ENCODE peak calls at places on chromosomes 16 and 17, in seven cellular contexts. R, D, U, S, J, E and H are unnamed samples.

GRCh38 chr17:63479495-63480184 is 2.8 kb downstream of the ACE start:
- DNase-seq in R (no peak), D (no peak), U (no peak), S (no peak), J (no peak), E (no peak), H (no peak)

GRCh38 chr16:27067138-27067537 is 411 bp downstream of the C16orf82 start:
- DNase-seq in R (no peak), D (no peak), U (no peak), S (no peak), J (no peak), E (peak; percentile 19), H (no peak)

GRCh38 chr16:74874912-74875311 is 100.3 kb upstream of the FA2H start:
- DNase-seq in R (no peak), D (no peak), U (no peak), S (peak; percentile 25), J (no peak), E (no peak), H (no peak)

GRCh38 chr17:80109713-80110446 is 8.5 kb downstream of the GAA start:
- DNase-seq in R (no peak), D (no peak), U (no peak), S (no peak), J (no peak), E (peak; percentile 15), H (no peak)

GRCh38 chr17:1232786-1233185 is 37.5 kb upstream of the BHLHA9 start:
- DNase-seq in R (no peak), D (no peak), U (no peak), S (no peak), J (no peak), E (no peak), H (no peak)

GRCh38 chr17:55664287-55664686 is 58.4 kb downstream of the TMEM100 start:
- DNase-seq in R (peak; percentile 81), D (no peak), U (no peak), S (no peak), J (peak; percentile 69), E (no peak), H (no peak)

GRCh38 chr17:70848785-70849184 is 679.5 kb downstream of the KCNJ2 start:
- DNase-seq in R (no peak), D (no peak), U (no peak), S (no peak), J (no peak), E (no peak), H (no peak)

GRCh38 chr16:57576429-57576870 is 34.0 kb downstream of the ADGRG5 start:
- DNase-seq in R (peak; percentile 80), D (peak; percentile 85), U (peak; percentile 68), S (peak; percentile 73), J (peak; percentile 56), E (peak; percentile 84), H (no peak)

GRCh38 chr17:65064452-65065019 is 8.0 kb upstream of the GNA13 start:
- DNase-seq in R (no peak), D (no peak), U (no peak), S (no peak), J (no peak), E (peak; percentile 62), H (no peak)

GRCh38 chr17:28999216-28999615 is 6.6 kb downstream of the SEZ6 start:
- DNase-seq in R (no peak), D (no peak), U (no peak), S (no peak), J (no peak), E (no peak), H (no peak)

GRCh38 chr16:12459401-12459791 is 344.3 kb downstream of the CPPED1 start:
- DNase-seq in R (peak; percentile 28), D (peak; percentile 39), U (no peak), S (peak; percentile 36), J (peak; percentile 78), E (no peak), H (no peak)

GRCh38 chr16:79509221-79509631 is 91.3 kb downstream of the MAF start:
- DNase-seq in R (no peak), D (peak; percentile 28), U (no peak), S (peak; percentile 30), J (no peak), E (no peak), H (no peak)

GRCh38 chr17:6748617-6749016 is 7.2 kb upstream of the XAF1 start:
- DNase-seq in R (no peak), D (no peak), U (no peak), S (no peak), J (no peak), E (no peak), H (no peak)

GRCh38 chr17:31467502-31468256 is 76.2 kb downstream of the RAB11FIP4 start:
- DNase-seq in R (no peak), D (no peak), U (no peak), S (peak; percentile 37), J (no peak), E (peak; percentile 38), H (no peak)

GRCh38 chr17:57782051-57782490 is 37.0 kb upstream of the CCDC182 start:
- DNase-seq in R (no peak), D (no peak), U (no peak), S (no peak), J (no peak), E (no peak), H (no peak)

GRCh38 chr16:47228241-47228640 is 84.5 kb upstream of the NETO2 start:
- DNase-seq in R (no peak), D (no peak), U (no peak), S (no peak), J (no peak), E (no peak), H (no peak)

GRCh38 chr17:8941980-8942617 is 23.4 kb downstream of the PIK3R5 start:
- DNase-seq in R (no peak), D (no peak), U (no peak), S (no peak), J (no peak), E (no peak), H (no peak)

GRCh38 chr17:7034955-7035590 is 742 bp upstream of the SLC16A13 start:
- DNase-seq in R (peak; percentile 38), D (no peak), U (no peak), S (no peak), J (no peak), E (no peak), H (no peak)

GRCh38 chr17:7261377-7262191 is 694 bp downstream of the CLDN7 start:
- DNase-seq in R (no peak), D (peak; percentile 62), U (no peak), S (no peak), J (no peak), E (peak; percentile 38), H (no peak)

GRCh38 chr17:42072323-42073187 is 22.2 kb upstream of the C17orf113 start:
- DNase-seq in R (peak; percentile 39), D (no peak), U (no peak), S (no peak), J (no peak), E (peak; percentile 69), H (no peak)

GRCh38 chr17:4485676-4486646 is 12.7 kb upstream of the SPNS2 start:
- DNase-seq in R (no peak), D (peak; percentile 25), U (peak; percentile 37), S (no peak), J (no peak), E (no peak), H (no peak)